ENCODE peak calls at places on chromosome 22, in ten cellular contexts. F is heart left ventricle; V is H9; L is neural progenitor cell; J is ovary; G is effector memory CD4-positive, alpha-beta T cell; D is cardiac muscle cell; B is aorta; M is upper lobe of right lung; A is psoas muscle. Q is an unnamed sample. For H3K4me1, the result is how much of the 10 kb centered on the place peaks cover.

GRCh38 chr22:40721266-40721665 is 42.0 kb downstream of the MCHR1 start:
- DNase-seq in M (no peak), L (peak), A (peak), G (no peak), J (no peak), B (no peak), D (no peak), V (peak), F (no peak), Q (no peak)

GRCh38 chr22:19730662-19731360 is 7.5 kb downstream of the GP1BB start:
- DNase-seq in B (peak), M (peak), A (peak), V (peak), F (peak), L (peak), G (peak), J (peak), D (peak), Q (peak)

GRCh38 chr22:33865248-33865647 is 55.0 kb downstream of the LARGE1 start:
- DNase-seq in D (no peak), A (no peak), M (no peak), F (no peak), L (no peak), G (no peak), J (no peak), V (no peak), B (no peak), Q (no peak)

GRCh38 chr22:25656724-25657123 is 85.3 kb upstream of the MYO18B start:
- DNase-seq in A (no peak), F (no peak), V (no peak), D (no peak), B (no peak), J (no peak), M (no peak), G (no peak), L (no peak), Q (no peak)

GRCh38 chr22:48578138-48579034 is 1249.3 kb downstream of the BRD1 start:
- DNase-seq in B (no peak), L (no peak), J (no peak), D (no peak), A (no peak), G (no peak), V (no peak), M (no peak), F (peak), Q (peak)

GRCh38 chr22:44671742-44672141 is 30.3 kb upstream of the PRR5 start:
- DNase-seq in D (peak), M (no peak), G (no peak), V (no peak), J (no peak), L (no peak), A (peak), B (no peak), F (no peak), Q (no peak)

GRCh38 chr22:49925525-49926128 is 7.2 kb downstream of the CRELD2 start:
- DNase-seq in J (no peak), D (no peak), V (no peak), M (no peak), F (no peak), B (no peak), A (no peak), L (no peak), G (peak), Q (no peak)

GRCh38 chr22:25928038-25928437 is 186.1 kb downstream of the MYO18B start:
- DNase-seq in J (no peak), F (no peak), D (no peak), A (no peak), M (no peak), G (no peak), L (no peak), B (no peak), V (no peak), Q (no peak)

GRCh38 chr22:38941488-38941987 is 15.9 kb upstream of the APOBEC3A start:
- DNase-seq in G (no peak), M (peak), V (no peak), D (no peak), L (peak), F (no peak), B (no peak), J (no peak), A (no peak), Q (no peak)

GRCh38 chr22:43817402-43817801 is 5.3 kb upstream of the EFCAB6 start:
- DNase-seq in M (no peak), L (no peak), B (no peak), G (no peak), A (no peak), D (no peak), V (no peak), J (no peak), F (no peak), Q (no peak)

GRCh38 chr22:20131593-20131855 is at the start of gene ZDHHC8:
- DNase-seq in D (peak), F (no peak), B (peak), V (no peak), G (peak), A (no peak), M (peak), J (no peak), L (no peak), Q (peak)

GRCh38 chr22:27724706-27725105 is 76.8 kb downstream of the MN1 start:
- DNase-seq in G (no peak), B (no peak), J (no peak), A (no peak), V (no peak), M (no peak), D (no peak), L (no peak), F (no peak), Q (no peak)

GRCh38 chr22:49869855-49870712 is 16.4 kb downstream of the ZBED4 start:
- DNase-seq in M (no peak), A (no peak), B (peak), J (no peak), V (no peak), F (no peak), G (no peak), D (no peak), L (no peak), Q (no peak)

GRCh38 chr22:22666307-22667091 is 22.1 kb downstream of the GGTLC2 start:
- DNase-seq in F (no peak), D (peak), M (no peak), J (no peak), A (no peak), B (no peak), G (no peak), L (peak), V (peak), Q (no peak)

GRCh38 chr22:25485626-25486545 is 78.6 kb upstream of the GRK3 start:
- DNase-seq in V (no peak), M (no peak), G (no peak), B (no peak), F (no peak), D (no peak), J (no peak), L (no peak), A (no peak), Q (no peak)

GRCh38 chr22:20750461-20751184 is 23.3 kb upstream of the SERPIND1 start:
- DNase-seq in G (no peak), A (peak), F (peak), L (no peak), J (peak), M (peak), V (no peak), B (peak), D (peak), Q (peak)

GRCh38 chr22:21857501-21857914 is 9.9 kb downstream of the MAPK1 start:
- DNase-seq in J (no peak), V (no peak), A (no peak), L (no peak), D (no peak), B (no peak), M (no peak), F (no peak), G (no peak), Q (no peak)

GRCh38 chr22:40213478-40213877 is 35.8 kb downstream of the TNRC6B start:
- DNase-seq in A (no peak), V (no peak), J (no peak), G (no peak), D (no peak), L (no peak), F (no peak), M (no peak), B (no peak), Q (no peak)

GRCh38 chr22:39241632-39242388 is 3.0 kb downstream of the PDGFB start:
- DNase-seq in M (no peak), B (no peak), L (no peak), D (no peak), G (peak), A (no peak), F (no peak), J (no peak), V (no peak), Q (no peak)

GRCh38 chr22:27775698-27776409 is 25.7 kb downstream of the MN1 start:
- DNase-seq in A (no peak), L (peak), G (no peak), M (no peak), D (no peak), J (no peak), V (peak), F (no peak), B (no peak), Q (no peak)

GRCh38 chr22:43387815-43388214 is 24.0 kb upstream of the MPPED1 start:
- DNase-seq in D (no peak), V (no peak), G (no peak), F (no peak), L (no peak), M (no peak), B (peak), A (no peak), J (no peak), Q (no peak)

GRCh38 chr22:39362271-39362670 is 12.5 kb downstream of the SYNGR1 start:
- DNase-seq in D (no peak), M (no peak), V (peak), B (no peak), F (no peak), A (no peak), J (no peak), L (no peak), G (no peak), Q (no peak)

GRCh38 chr22:50399751-50400331 is 56.7 kb downstream of the PPP6R2 start:
- DNase-seq in F (peak), M (no peak), L (peak), V (peak), D (peak), B (no peak), A (peak), J (no peak), G (no peak), Q (peak)

GRCh38 chr22:48602805-48603518 is 1224.7 kb downstream of the BRD1 start:
- DNase-seq in D (no peak), M (no peak), J (no peak), F (peak), V (no peak), A (no peak), L (no peak), G (no peak), B (no peak), Q (peak)

GRCh38 chr22:39724390-39724789 is 153.8 kb downstream of the CACNA1I start:
- DNase-seq in J (no peak), B (no peak), L (no peak), F (no peak), D (no peak), V (peak), A (no peak), M (no peak), G (no peak), Q (no peak)

GRCh38 chr22:43848366-43849171 is 13.7 kb downstream of the SULT4A1 start:
- DNase-seq in J (no peak), G (no peak), D (peak), F (peak), L (peak), M (peak), V (peak), A (peak), B (peak), Q (no peak)

GRCh38 chr22:34370711-34371110 is 450.4 kb upstream of the LARGE1 start:
- DNase-seq in L (no peak), B (no peak), V (no peak), A (no peak), D (no peak), M (no peak), G (no peak), F (no peak), J (no peak), Q (no peak)

GRCh38 chr22:17097701-17098100 is 12.9 kb downstream of the IL17RA start:
- DNase-seq in M (peak), G (no peak), A (no peak), F (no peak), J (no peak), B (peak), L (no peak), V (no peak), D (no peak), Q (no peak)

GRCh38 chr22:17865183-17866055 is 91.2 kb upstream of the BID start:
- DNase-seq in J (no peak), V (no peak), D (no peak), G (no peak), L (no peak), M (no peak), B (no peak), F (no peak), A (no peak), Q (no peak)

GRCh38 chr22:27218012-27218483 is 560.7 kb downstream of the MIAT start:
- DNase-seq in A (no peak), J (no peak), G (no peak), F (no peak), L (no peak), M (no peak), V (no peak), B (no peak), D (no peak), Q (no peak)

GRCh38 chr22:42177891-42178336 is 47.3 kb upstream of the CYP2D6 start:
- DNase-seq in B (no peak), F (no peak), G (no peak), V (no peak), D (no peak), J (no peak), A (no peak), M (no peak), L (no peak), Q (no peak)
- H3K4me1 ChIP-seq in B (under half), F (under half), G (under half), V (under half), D (under half), J (under half), A (under half), M (under half), L (under half), Q (under half)

GRCh38 chr22:31173386-31174145 is 13.6 kb downstream of the RNF185 start:
- DNase-seq in J (no peak), L (no peak), D (peak), F (no peak), V (no peak), A (no peak), G (no peak), B (no peak), M (no peak), Q (no peak)
- H3K4me1 ChIP-seq in J (under half), L (under half), D (under half), F (under half), V (under half), A (half or more), G (under half), B (under half), M (under half), Q (under half)

GRCh38 chr22:46138058-46138797 is 12.1 kb upstream of the PPARA start:
- DNase-seq in F (peak), M (no peak), A (no peak), B (no peak), L (no peak), G (no peak), J (peak), D (no peak), V (no peak), Q (peak)
- H3K4me1 ChIP-seq in F (under half), M (under half), A (under half), B (under half), L (under half), G (under half), J (under half), D (under half), V (under half), Q (under half)

GRCh38 chr22:29204617-29205183 is 996 bp upstream of the EMID1 start:
- DNase-seq in M (no peak), J (no peak), D (no peak), F (peak), A (no peak), B (no peak), V (no peak), L (no peak), G (no peak), Q (no peak)
- H3K4me1 ChIP-seq in M (under half), J (under half), D (under half), F (under half), A (under half), B (under half), V (under half), L (under half), G (under half), Q (under half)

DNA sequence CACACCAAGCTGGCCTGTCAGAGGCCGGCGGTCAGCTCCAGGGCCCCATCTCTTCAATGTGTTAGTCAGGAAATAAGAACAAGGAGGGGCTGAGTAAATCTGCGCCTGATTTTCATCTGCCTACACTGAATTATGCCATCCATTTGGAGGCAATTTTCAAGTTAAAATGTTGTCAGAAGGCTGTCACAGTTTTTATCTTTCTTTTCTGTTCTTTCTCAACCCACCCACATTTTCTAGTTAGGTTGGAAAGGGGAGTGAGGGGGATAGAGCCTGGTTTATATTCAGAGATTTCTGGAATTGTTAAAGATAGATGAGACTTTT is 18.9 kb downstream of the ADORA2A start:
- DNase-seq in V (no peak), J (no peak), L (no peak), M (no peak), A (no peak), F (no peak), B (no peak), D (no peak), G (no peak), Q (no peak)
- H3K4me1 ChIP-seq in V (under half), J (under half), L (under half), M (under half), A (under half), F (under half), B (under half), D (under half), G (under half), Q (under half)

GRCh38 chr22:37501610-37502341 is 15.6 kb upstream of the MFNG start:
- DNase-seq in J (peak), V (no peak), L (no peak), D (peak), F (no peak), B (no peak), G (no peak), A (no peak), M (peak), Q (peak)
- H3K4me1 ChIP-seq in J (under half), V (under half), L (under half), D (under half), F (half or more), B (under half), G (under half), A (under half), M (under half), Q (under half)

GRCh38 chr22:36155702-36156101 is 4.9 kb downstream of the APOL3 start:
- DNase-seq in B (peak), L (no peak), A (peak), V (no peak), J (peak), G (no peak), F (no peak), D (peak), M (peak), Q (peak)
- H3K4me1 ChIP-seq in B (under half), L (under half), A (under half), V (under half), J (under half), G (half or more), F (half or more), D (under half), M (half or more), Q (under half)